ENCODE peak calls at places on chromosomes 6 and 20, in nine cellular contexts. F, C, H, R, N, I, X, T and K are unnamed samples.

GRCh38 chr6:34730006-34730405 is 27.3 kb upstream of the SNRPC start:
- DNase-seq in F (no peak), C (no peak), H (no peak), R (no peak), N (no peak), I (no peak), X (no peak), T (no peak), K (no peak)

GRCh38 chr6:70404658-70405057 is 8.7 kb upstream of the FAM135A start:
- DNase-seq in F (no peak), C (no peak), H (no peak), R (no peak), N (no peak), I (no peak), X (no peak), T (no peak), K (no peak)

GRCh38 chr6:118893095-118893881 is 664 bp upstream of the ASF1A start:
- DNase-seq in F (peak), C (peak), H (peak), R (peak), N (peak), I (peak), X (no peak), T (peak), K (peak)

GRCh38 chr20:271069-271468 is 13.5 kb downstream of the DEFB132 start:
- DNase-seq in F (no peak), C (no peak), H (no peak), R (no peak), N (no peak), I (no peak), X (no peak), T (no peak), K (no peak)

GRCh38 chr6:132202569-132202968 is 198.7 kb downstream of the MOXD1 start:
- DNase-seq in F (peak), C (no peak), H (no peak), R (no peak), N (peak), I (peak), X (no peak), T (peak), K (no peak)

GRCh38 chr6:1652842-1653241 is 43.1 kb downstream of the FOXC1 start:
- DNase-seq in F (no peak), C (no peak), H (no peak), R (no peak), N (no peak), I (no peak), X (no peak), T (no peak), K (no peak)

GRCh38 chr6:44606976-44607375 is 219.5 kb downstream of the CDC5L start:
- DNase-seq in F (no peak), C (no peak), H (no peak), R (no peak), N (no peak), I (no peak), X (no peak), T (no peak), K (no peak)

GRCh38 chr6:44110005-44110681 is 17.1 kb downstream of the MRPL14 start:
- DNase-seq in F (no peak), C (no peak), H (no peak), R (no peak), N (no peak), I (no peak), X (no peak), T (no peak), K (no peak)

GRCh38 chr6:112037783-112038216 is 16.1 kb upstream of the CCN6 start:
- DNase-seq in F (peak), C (no peak), H (no peak), R (peak), N (peak), I (peak), X (no peak), T (peak), K (no peak)

GRCh38 chr20:19249515-19249914 is 37.1 kb downstream of the SLC24A3 start:
- DNase-seq in F (no peak), C (no peak), H (no peak), R (no peak), N (peak), I (no peak), X (peak), T (no peak), K (no peak)

GRCh38 chr6:38192486-38192885 is 373.0 kb downstream of the ZFAND3 start:
- DNase-seq in F (no peak), C (peak), H (no peak), R (no peak), N (no peak), I (no peak), X (no peak), T (no peak), K (peak)